ENCODE peak calls at places on chromosomes 5 and 9, in six cellular contexts. X is fibroblast of mammary gland, H is OCI-LY7, J is SK-N-SH, C is glutamatergic neuron, B is HCT116. M is an unnamed sample.

GRCh38 chr9:119283118-119283794 is 86.0 kb downstream of the BRINP1 start:
- DNase-seq in X (peak; percentile 45), H (no peak), J (no peak), C (no peak), B (no peak), M (no peak)

GRCh38 chr5:124697912-124698690 is 48.3 kb downstream of the ZNF608 start:
- DNase-seq in X (no peak), H (no peak), J (no peak), C (no peak), B (no peak), M (no peak)

GRCh38 chr5:149206524-149207141 is 65.0 kb upstream of the AFAP1L1 start:
- DNase-seq in X (no peak), H (no peak), J (no peak), C (no peak), B (no peak), M (no peak)

GRCh38 chr5:4295663-4296339 is 700.2 kb downstream of the IRX1 start:
- DNase-seq in X (no peak), H (no peak), J (peak; percentile 45), C (peak; percentile 63), B (no peak), M (no peak)

GRCh38 chr9:107737987-107738743 is 248.6 kb upstream of the KLF4 start:
- DNase-seq in X (peak; percentile 98), H (no peak), J (no peak), C (no peak), B (no peak), M (peak; percentile 70)

GRCh38 chr5:102863058-102863457 is 108.0 kb downstream of the PAM start:
- DNase-seq in X (no peak), H (no peak), J (no peak), C (no peak), B (no peak), M (no peak)

GRCh38 chr5:81631124-81631523 is 119.8 kb downstream of the SSBP2 start:
- DNase-seq in X (no peak), H (peak; percentile 84), J (no peak), C (no peak), B (no peak), M (no peak)

GRCh38 chr9:114098021-114098659 is 952 bp downstream of the KIF12 start:
- DNase-seq in X (no peak), H (no peak), J (peak; percentile 87), C (peak; percentile 59), B (peak; percentile 23), M (no peak)

GRCh38 chr9:93259490-93260289 is 75.8 kb downstream of the WNK2 start:
- DNase-seq in X (no peak), H (no peak), J (peak; percentile 15), C (peak; percentile 10), B (no peak), M (no peak)

GRCh38 chr9:131633491-131634031 is 88.2 kb downstream of the PRRT1B start:
- DNase-seq in X (no peak), H (no peak), J (no peak), C (no peak), B (no peak), M (no peak)

GRCh38 chr5:177479774-177480173 is 6.3 kb upstream of the DBN1 start:
- DNase-seq in X (peak; percentile 86), H (no peak), J (peak; percentile 75), C (no peak), B (no peak), M (no peak)

GRCh38 chr5:144125163-144125726 is 45.2 kb downstream of the YIPF5 start:
- DNase-seq in X (peak; percentile 41), H (no peak), J (no peak), C (no peak), B (no peak), M (peak; percentile 22)

GRCh38 chr9:93387791-93388190 is 63.7 kb upstream of the FAM120A start:
- DNase-seq in X (no peak), H (no peak), J (no peak), C (no peak), B (no peak), M (no peak)

GRCh38 chr9:96293481-96293880 is 8.5 kb downstream of the HSD17B3 start:
- DNase-seq in X (peak; percentile 22), H (no peak), J (no peak), C (peak; percentile 31), B (peak; percentile 10), M (no peak)

GRCh38 chr5:148372883-148373282 is 10.9 kb upstream of the FBXO38 start:
- DNase-seq in X (no peak), H (no peak), J (no peak), C (no peak), B (no peak), M (no peak)

GRCh38 chr5:40502736-40503135 is 177.0 kb upstream of the PTGER4 start:
- DNase-seq in X (no peak), H (no peak), J (no peak), C (no peak), B (no peak), M (no peak)

GRCh38 chr5:2205596-2205995 is 322.9 kb upstream of the IRX4 start:
- DNase-seq in X (no peak), H (no peak), J (no peak), C (no peak), B (no peak), M (no peak)

GRCh38 chr9:34892886-34893285 is 65.2 kb upstream of the PHF24 start:
- DNase-seq in X (no peak), H (no peak), J (no peak), C (no peak), B (no peak), M (no peak)

GRCh38 chr9:34898846-34899245 is 59.2 kb upstream of the PHF24 start:
- DNase-seq in X (no peak), H (no peak), J (no peak), C (no peak), B (no peak), M (no peak)

GRCh38 chr9:34899535-34900158 is 58.4 kb upstream of the PHF24 start:
- DNase-seq in X (peak; percentile 74), H (peak; percentile 77), J (peak; percentile 78), C (peak; percentile 85), B (peak; percentile 49), M (peak; percentile 60)

GRCh38 chr9:34891386-34891785 is 66.7 kb upstream of the PHF24 start:
- DNase-seq in X (peak; percentile 32), H (no peak), J (no peak), C (no peak), B (no peak), M (peak; percentile 24)

GRCh38 chr9:34896112-34896511 is 62.0 kb upstream of the PHF24 start:
- DNase-seq in X (no peak), H (peak; percentile 5), J (no peak), C (no peak), B (no peak), M (no peak)
- TF ChIP-seq CTCF in X (peak; percentile 2), H (peak; percentile 52), J (no peak), C (no peak), B (peak; percentile 31), M (peak; percentile 54)

DNA sequence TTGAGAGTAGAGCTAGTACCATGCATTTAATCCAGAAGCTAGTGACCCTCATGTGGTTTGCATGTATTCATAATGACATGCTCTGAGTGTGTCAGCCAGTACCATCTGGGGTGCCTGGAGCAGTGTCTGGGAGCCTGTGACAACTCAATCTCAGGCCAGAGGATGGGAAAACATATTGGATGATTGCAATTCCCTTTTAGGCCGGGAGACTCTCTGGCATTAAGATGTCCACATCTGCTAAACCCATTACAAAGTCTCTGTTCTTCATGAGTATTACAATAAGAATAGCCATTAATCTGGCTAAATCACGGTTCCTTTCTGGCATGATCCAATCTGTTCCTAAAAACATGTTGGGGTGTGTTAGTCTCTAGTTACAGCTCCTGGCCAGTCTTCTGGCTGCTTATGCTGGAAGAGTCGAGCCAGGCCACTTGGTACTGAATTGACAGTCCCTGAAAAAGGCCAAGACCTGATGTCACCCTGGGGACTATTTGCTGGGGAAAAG is 475.8 kb downstream of the ENC1 start:
- DNase-seq in X (peak; percentile 37), H (no peak), J (peak; percentile 47), C (peak; percentile 58), B (no peak), M (no peak)
- TF ChIP-seq CTCF in X (no peak), H (no peak), J (no peak), C (no peak), B (no peak), M (no peak)

GRCh38 chr5:145908206-145908945 is 28.0 kb upstream of the SH3RF2 start:
- DNase-seq in X (no peak), H (no peak), J (no peak), C (no peak), B (peak; percentile 18), M (no peak)
- TF ChIP-seq CTCF in X (peak; percentile 25), H (no peak), J (peak; percentile 30), C (no peak), B (peak; percentile 50), M (peak; percentile 52)

GRCh38 chr9:87107072-87107471 is 159.8 kb upstream of the GAS1 start:
- DNase-seq in X (peak; percentile 69), H (peak; percentile 1), J (no peak), C (no peak), B (no peak), M (no peak)
- TF ChIP-seq CTCF in X (peak; percentile 24), H (peak; percentile 40), J (peak; percentile 41), C (no peak), B (peak; percentile 26), M (peak; percentile 64)

GRCh38 chr5:97163360-97163764 is 19.7 kb downstream of the RIOK2 start:
- DNase-seq in X (peak; percentile 44), H (peak; percentile 41), J (peak; percentile 2), C (no peak), B (no peak), M (peak; percentile 23)
- TF ChIP-seq CTCF in X (peak; percentile 53), H (peak; percentile 93), J (peak; percentile 76), C (peak; percentile 84), B (peak; percentile 65), M (peak; percentile 89)

GRCh38 chr5:7856855-7857254 is 5.9 kb upstream of the CFAP90 start:
- DNase-seq in X (peak; percentile 51), H (peak; percentile 24), J (peak; percentile 65), C (peak; percentile 53), B (peak; percentile 15), M (peak; percentile 48)
- TF ChIP-seq CTCF in X (peak; percentile 73), H (peak; percentile 72), J (peak; percentile 67), C (peak; percentile 75), B (peak; percentile 68), M (peak; percentile 75)

GRCh38 chr5:139037732-139038131 is 160.4 kb downstream of the SIL1 start:
- DNase-seq in X (no peak), H (no peak), J (no peak), C (no peak), B (no peak), M (no peak)

GRCh38 chr5:139043127-139043905 is 154.9 kb downstream of the SIL1 start:
- DNase-seq in X (peak; percentile 31), H (no peak), J (no peak), C (no peak), B (no peak), M (no peak)

GRCh38 chr5:139038618-139039305 is 159.4 kb downstream of the SIL1 start:
- DNase-seq in X (no peak), H (no peak), J (no peak), C (no peak), B (no peak), M (no peak)
- TF ChIP-seq CTCF in X (peak; percentile 1), H (no peak), J (no peak), C (peak; percentile 57), B (peak; percentile 43), M (peak; percentile 26)

M was measured in HFFc6.